ENCODE peak calls at places on chromosomes 5 and 9, in eight cellular contexts. P, M, L, A, U, E, G and I are unnamed samples.
A peak's percentile ranks its signal among the peaks of the same experiment; 100 is the strongest.

GRCh38 chr9:13661014-13661413 is 381.5 kb upstream of the MPDZ start:
- DNase-seq in A (no peak), G (no peak), E (no peak), L (no peak), U (no peak), M (no peak), P (no peak), I (no peak)

GRCh38 chr9:36148652-36149051 is 12.1 kb downstream of the GLIPR2 start:
- DNase-seq in E (peak; percentile 94), G (peak; percentile 88), U (no peak), P (peak; percentile 91), M (peak; percentile 97), A (no peak), L (peak; percentile 98), I (peak; percentile 96)

GRCh38 chr9:101449071-101449721 is 13.6 kb upstream of the ALDOB start:
- DNase-seq in U (peak; percentile 73), E (peak; percentile 22), A (peak; percentile 84), L (peak; percentile 19), M (peak; percentile 82), G (no peak), P (peak; percentile 75), I (peak; percentile 90)

GRCh38 chr5:100746730-100747129 is 156.4 kb downstream of the ST8SIA4 start:
- DNase-seq in A (no peak), L (no peak), M (no peak), G (no peak), E (no peak), P (no peak), U (no peak), I (no peak)

GRCh38 chr5:154753792-154754191 is 1.4 kb upstream of the LARP1 start:
- DNase-seq in L (peak; percentile 48), E (peak; percentile 85), M (peak; percentile 49), G (no peak), U (no peak), A (no peak), P (no peak), I (no peak)

GRCh38 chr5:133407277-133407632 is 205.1 kb downstream of the FSTL4 start:
- DNase-seq in G (no peak), L (no peak), M (no peak), E (no peak), P (peak; percentile 42), A (no peak), U (no peak), I (no peak)

GRCh38 chr9:5089737-5090136 is 95.7 kb downstream of the INSL6 start:
- DNase-seq in G (peak; percentile 1), E (no peak), A (no peak), P (no peak), L (no peak), M (no peak), U (no peak), I (no peak)

GRCh38 chr9:134592819-134593200 is 48.8 kb upstream of the COL5A1 start:
- DNase-seq in A (no peak), G (no peak), E (no peak), U (no peak), P (peak; percentile 31), M (no peak), L (no peak), I (no peak)

GRCh38 chr5:76521240-76521758 is 101.9 kb downstream of the F2RL2 start:
- DNase-seq in A (no peak), E (no peak), M (peak; percentile 57), L (no peak), P (no peak), U (no peak), G (no peak), I (no peak)

GRCh38 chr9:18149457-18150011 is 324.4 kb upstream of the ADAMTSL1 start:
- DNase-seq in U (no peak), E (no peak), M (no peak), L (no peak), G (no peak), A (no peak), P (no peak), I (no peak)

GRCh38 chr5:140295414-140295813 is 7.5 kb downstream of the PFDN1 start:
- DNase-seq in U (no peak), M (peak; percentile 49), A (no peak), E (peak; percentile 54), L (no peak), P (no peak), G (peak; percentile 77), I (peak; percentile 89)

GRCh38 chr9:92968081-92968480 is 20.8 kb downstream of the FGD3 start:
- DNase-seq in L (no peak), G (no peak), U (no peak), M (no peak), A (no peak), P (peak; percentile 49), E (no peak), I (no peak)

GRCh38 chr5:168467755-168468280 is 18.5 kb upstream of the RARS1 start:
- DNase-seq in A (no peak), E (no peak), U (no peak), P (no peak), G (no peak), L (no peak), M (no peak), I (no peak)

GRCh38 chr5:168468836-168469235 is 17.4 kb upstream of the RARS1 start:
- DNase-seq in P (no peak), U (no peak), L (no peak), A (no peak), M (no peak), E (no peak), G (no peak), I (no peak)

GRCh38 chr5:168471785-168472184 is 14.5 kb upstream of the RARS1 start:
- DNase-seq in M (no peak), E (no peak), L (no peak), A (no peak), P (no peak), G (no peak), U (no peak), I (no peak)

GRCh38 chr5:168477060-168477459 is 9.2 kb upstream of the RARS1 start:
- DNase-seq in U (no peak), M (no peak), P (no peak), L (no peak), E (no peak), A (no peak), G (no peak), I (no peak)

GRCh38 chr5:168472329-168472728 is 13.9 kb upstream of the RARS1 start:
- DNase-seq in U (no peak), L (no peak), G (peak; percentile 86), P (no peak), E (no peak), A (no peak), M (peak; percentile 86), I (no peak)
- TF ChIP-seq CTCF in U (no peak), L (peak; percentile 15), G (peak; percentile 47), P (peak; percentile 22), E (no peak), A (no peak), M (peak; percentile 31), I (peak; percentile 53)

GRCh38 chr5:38666668-38667498 is 110.4 kb upstream of the LIFR start:
- DNase-seq in A (peak; percentile 46), G (no peak), E (no peak), U (no peak), M (peak; percentile 39), P (no peak), L (peak; percentile 38), I (peak; percentile 73)
- TF ChIP-seq CTCF in A (peak; percentile 42), G (peak; percentile 58), E (no peak), U (peak; percentile 54), M (no peak), P (peak; percentile 71), L (peak; percentile 50), I (peak; percentile 61)

DNA sequence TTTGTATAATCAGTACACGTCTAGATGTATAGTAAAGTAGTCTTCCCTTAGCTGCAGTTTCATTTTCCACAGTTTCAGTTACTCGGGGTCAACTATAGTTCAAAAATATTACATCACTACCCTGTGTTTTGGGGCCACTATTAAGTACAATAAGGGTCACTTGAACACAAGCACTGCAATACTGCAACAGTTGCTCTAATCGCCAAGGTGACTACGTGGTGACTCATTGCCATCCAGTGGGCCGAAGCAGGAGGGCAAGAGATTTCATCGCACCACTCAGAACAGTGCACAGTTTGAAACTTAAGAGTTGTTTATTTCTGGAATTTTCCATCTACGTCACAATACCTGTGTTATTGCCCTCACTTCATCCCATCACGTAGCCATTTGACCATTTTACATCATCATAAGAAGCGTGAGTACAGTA is at the start of gene ARL14EPL:
- DNase-seq in U (no peak), M (peak; percentile 72), P (no peak), E (peak; percentile 20), A (no peak), G (peak; percentile 82), L (no peak), I (no peak)
- TF ChIP-seq CTCF in U (peak; percentile 23), M (peak; percentile 29), P (no peak), E (no peak), A (no peak), G (no peak), L (no peak), I (peak; percentile 62)

GRCh38 chr5:110329955-110330354 is 396.5 kb downstream of the TMEM232 start:
- DNase-seq in G (no peak), A (no peak), U (no peak), L (no peak), P (no peak), M (no peak), E (no peak), I (no peak)

GRCh38 chr5:110335361-110336046 is 391.0 kb downstream of the TMEM232 start:
- DNase-seq in U (no peak), L (no peak), E (no peak), A (no peak), P (no peak), M (no peak), G (no peak), I (no peak)

GRCh38 chr5:110338336-110339083 is 388.0 kb downstream of the TMEM232 start:
- DNase-seq in L (no peak), M (no peak), G (no peak), U (no peak), P (no peak), A (no peak), E (no peak), I (no peak)

GRCh38 chr5:110333384-110333783 is 393.1 kb downstream of the TMEM232 start:
- DNase-seq in A (peak; percentile 54), P (no peak), E (no peak), M (no peak), G (no peak), U (no peak), L (no peak), I (no peak)
- TF ChIP-seq CTCF in A (no peak), P (no peak), E (no peak), M (no peak), G (peak; percentile 37), U (peak; percentile 28), L (no peak), I (peak; percentile 19)

GRCh38 chr5:55731848-55732247 is 6.0 kb upstream of the DDX4 start:
- DNase-seq in L (no peak), G (no peak), E (no peak), U (no peak), M (no peak), P (no peak), A (no peak), I (no peak)
- TF ChIP-seq CTCF in L (no peak), G (no peak), E (no peak), U (no peak), M (no peak), P (no peak), A (no peak), I (no peak)

DNA sequence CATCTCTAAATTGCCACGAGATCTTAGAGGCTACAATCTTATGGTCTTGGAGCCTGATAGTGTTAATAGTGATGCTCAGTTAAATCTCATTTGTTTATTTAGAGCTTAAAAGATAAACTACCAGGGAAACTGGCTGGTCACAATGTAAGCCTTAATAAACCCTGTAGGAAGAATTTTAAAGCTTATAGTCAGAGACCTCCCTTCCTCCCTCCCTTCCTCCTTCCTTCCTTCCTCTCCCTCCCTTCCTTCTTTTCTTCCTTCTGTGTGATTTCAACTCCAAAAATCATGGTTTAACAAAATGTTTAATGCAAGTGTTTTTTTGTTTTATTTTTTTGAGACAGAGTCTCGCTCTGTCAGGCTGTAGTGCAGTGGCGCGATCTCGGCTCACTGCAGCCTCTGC is 14.9 kb upstream of the FAM240B start:
- DNase-seq in L (no peak), E (no peak), G (no peak), M (no peak), U (no peak), P (no peak), A (no peak), I (no peak)
- TF ChIP-seq CTCF in L (no peak), E (no peak), G (no peak), M (no peak), U (no peak), P (no peak), A (no peak), I (no peak)